ENCODE peak calls at places on chromosome 6, in ten cellular contexts. One of them, this sample, is unnamed.

GRCh38 chr6:3349388-3350251 is 90.9 kb downstream of the PSMG4 start:
- DNase-seq in dorsolateral prefrontal cortex: no peak
- DNase-seq in heart left ventricle: no peak
- DNase-seq in cardiac fibroblast: no peak
- DNase-seq in right lobe of liver: no peak
- DNase-seq in left ventricle myocardium inferior: no peak
- DNase-seq in bronchial epithelial cell: no peak
- DNase-seq in Caco-2: no peak
- DNase-seq in esophagus squamous epithelium: no peak
- DNase-seq in kidney: no peak
- DNase-seq in this sample: no peak

GRCh38 chr6:12266571-12266970 is 23.6 kb upstream of the EDN1 start:
- DNase-seq in left ventricle myocardium inferior: no peak
- DNase-seq in cardiac fibroblast: peak
- DNase-seq in bronchial epithelial cell: peak
- DNase-seq in dorsolateral prefrontal cortex: no peak
- DNase-seq in kidney: no peak
- DNase-seq in Caco-2: no peak
- DNase-seq in heart left ventricle: no peak
- DNase-seq in esophagus squamous epithelium: no peak
- DNase-seq in right lobe of liver: no peak
- DNase-seq in this sample: peak

GRCh38 chr6:110509617-110510231 is 33.3 kb upstream of the SLC22A16 start:
- DNase-seq in cardiac fibroblast: peak
- DNase-seq in kidney: no peak
- DNase-seq in left ventricle myocardium inferior: no peak
- DNase-seq in dorsolateral prefrontal cortex: no peak
- DNase-seq in bronchial epithelial cell: peak
- DNase-seq in esophagus squamous epithelium: no peak
- DNase-seq in Caco-2: peak
- DNase-seq in heart left ventricle: no peak
- DNase-seq in right lobe of liver: no peak
- DNase-seq in this sample: peak

GRCh38 chr6:48671506-48671905 is 560.5 kb upstream of the PTCHD4 start:
- DNase-seq in kidney: no peak
- DNase-seq in cardiac fibroblast: peak
- DNase-seq in bronchial epithelial cell: peak
- DNase-seq in esophagus squamous epithelium: no peak
- DNase-seq in left ventricle myocardium inferior: no peak
- DNase-seq in Caco-2: no peak
- DNase-seq in heart left ventricle: no peak
- DNase-seq in dorsolateral prefrontal cortex: no peak
- DNase-seq in right lobe of liver: no peak
- DNase-seq in this sample: no peak

GRCh38 chr6:20866038-20866437 is 331.8 kb downstream of the CDKAL1 start:
- DNase-seq in right lobe of liver: no peak
- DNase-seq in heart left ventricle: no peak
- DNase-seq in dorsolateral prefrontal cortex: no peak
- DNase-seq in bronchial epithelial cell: no peak
- DNase-seq in esophagus squamous epithelium: no peak
- DNase-seq in left ventricle myocardium inferior: no peak
- DNase-seq in kidney: no peak
- DNase-seq in Caco-2: no peak
- DNase-seq in cardiac fibroblast: no peak
- DNase-seq in this sample: no peak

GRCh38 chr6:1703091-1703855 is 93.6 kb downstream of the FOXC1 start:
- DNase-seq in dorsolateral prefrontal cortex: no peak
- DNase-seq in heart left ventricle: no peak
- DNase-seq in kidney: no peak
- DNase-seq in right lobe of liver: no peak
- DNase-seq in bronchial epithelial cell: peak
- DNase-seq in Caco-2: no peak
- DNase-seq in cardiac fibroblast: no peak
- DNase-seq in left ventricle myocardium inferior: no peak
- DNase-seq in esophagus squamous epithelium: no peak
- DNase-seq in this sample: no peak

GRCh38 chr6:8499540-8499939 is 64.2 kb upstream of the SLC35B3 start:
- DNase-seq in Caco-2: peak
- DNase-seq in bronchial epithelial cell: peak
- DNase-seq in dorsolateral prefrontal cortex: no peak
- DNase-seq in cardiac fibroblast: peak
- DNase-seq in right lobe of liver: no peak
- DNase-seq in heart left ventricle: no peak
- DNase-seq in kidney: no peak
- DNase-seq in esophagus squamous epithelium: no peak
- DNase-seq in left ventricle myocardium inferior: no peak
- DNase-seq in this sample: no peak

GRCh38 chr6:157194643-157195042 is 128.7 kb downstream of the TMEM242 start:
- DNase-seq in cardiac fibroblast: peak
- DNase-seq in bronchial epithelial cell: peak
- DNase-seq in heart left ventricle: no peak
- DNase-seq in Caco-2: no peak
- DNase-seq in left ventricle myocardium inferior: no peak
- DNase-seq in kidney: no peak
- DNase-seq in dorsolateral prefrontal cortex: no peak
- DNase-seq in right lobe of liver: no peak
- DNase-seq in esophagus squamous epithelium: no peak
- DNase-seq in this sample: peak

GRCh38 chr6:52826513-52826912 is 14.1 kb downstream of the GSTA5 start:
- DNase-seq in left ventricle myocardium inferior: no peak
- DNase-seq in esophagus squamous epithelium: no peak
- DNase-seq in Caco-2: no peak
- DNase-seq in cardiac fibroblast: no peak
- DNase-seq in kidney: no peak
- DNase-seq in heart left ventricle: no peak
- DNase-seq in dorsolateral prefrontal cortex: no peak
- DNase-seq in right lobe of liver: no peak
- DNase-seq in bronchial epithelial cell: no peak
- DNase-seq in this sample: no peak

GRCh38 chr6:155418017-155418749 is 37.5 kb downstream of the NOX3 start:
- DNase-seq in esophagus squamous epithelium: no peak
- DNase-seq in bronchial epithelial cell: peak
- DNase-seq in kidney: no peak
- DNase-seq in right lobe of liver: no peak
- DNase-seq in left ventricle myocardium inferior: no peak
- DNase-seq in cardiac fibroblast: peak
- DNase-seq in Caco-2: no peak
- DNase-seq in dorsolateral prefrontal cortex: no peak
- DNase-seq in heart left ventricle: peak
- DNase-seq in this sample: peak

GRCh38 chr6:39439342-39440038 is 117.0 kb upstream of the KCNK16 start:
- DNase-seq in kidney: no peak
- DNase-seq in left ventricle myocardium inferior: no peak
- DNase-seq in cardiac fibroblast: no peak
- DNase-seq in bronchial epithelial cell: no peak
- DNase-seq in esophagus squamous epithelium: no peak
- DNase-seq in Caco-2: no peak
- DNase-seq in heart left ventricle: no peak
- DNase-seq in right lobe of liver: no peak
- DNase-seq in dorsolateral prefrontal cortex: no peak
- DNase-seq in this sample: no peak

GRCh38 chr6:166032366-166033171 is 135.1 kb downstream of the TBXT start:
- DNase-seq in esophagus squamous epithelium: no peak
- DNase-seq in heart left ventricle: peak
- DNase-seq in dorsolateral prefrontal cortex: no peak
- DNase-seq in left ventricle myocardium inferior: peak
- DNase-seq in bronchial epithelial cell: no peak
- DNase-seq in Caco-2: peak
- DNase-seq in kidney: no peak
- DNase-seq in cardiac fibroblast: peak
- DNase-seq in right lobe of liver: no peak
- DNase-seq in this sample: peak

GRCh38 chr6:76230711-76231110 is 158.2 kb upstream of the IMPG1 start:
- DNase-seq in esophagus squamous epithelium: no peak
- DNase-seq in right lobe of liver: no peak
- DNase-seq in heart left ventricle: no peak
- DNase-seq in dorsolateral prefrontal cortex: no peak
- DNase-seq in Caco-2: peak
- DNase-seq in bronchial epithelial cell: peak
- DNase-seq in cardiac fibroblast: no peak
- DNase-seq in kidney: no peak
- DNase-seq in left ventricle myocardium inferior: no peak
- DNase-seq in this sample: no peak

GRCh38 chr6:89596484-89596883 is 42.1 kb downstream of the LYRM2 start:
- DNase-seq in dorsolateral prefrontal cortex: no peak
- DNase-seq in kidney: no peak
- DNase-seq in bronchial epithelial cell: peak
- DNase-seq in heart left ventricle: no peak
- DNase-seq in cardiac fibroblast: no peak
- DNase-seq in left ventricle myocardium inferior: no peak
- DNase-seq in esophagus squamous epithelium: no peak
- DNase-seq in right lobe of liver: no peak
- DNase-seq in Caco-2: peak
- DNase-seq in this sample: no peak

GRCh38 chr6:156917213-156917612 is 140.0 kb downstream of the ARID1B start:
- DNase-seq in right lobe of liver: no peak
- DNase-seq in heart left ventricle: no peak
- DNase-seq in cardiac fibroblast: no peak
- DNase-seq in bronchial epithelial cell: no peak
- DNase-seq in left ventricle myocardium inferior: no peak
- DNase-seq in esophagus squamous epithelium: no peak
- DNase-seq in Caco-2: no peak
- DNase-seq in dorsolateral prefrontal cortex: no peak
- DNase-seq in kidney: no peak
- DNase-seq in this sample: peak

GRCh38 chr6:54515013-54515412 is 206.8 kb downstream of the TINAG start:
- DNase-seq in left ventricle myocardium inferior: no peak
- DNase-seq in kidney: no peak
- DNase-seq in right lobe of liver: no peak
- DNase-seq in bronchial epithelial cell: peak
- DNase-seq in cardiac fibroblast: no peak
- DNase-seq in dorsolateral prefrontal cortex: no peak
- DNase-seq in heart left ventricle: no peak
- DNase-seq in Caco-2: peak
- DNase-seq in esophagus squamous epithelium: no peak
- DNase-seq in this sample: peak
- TF ChIP-seq CTCF in left ventricle myocardium inferior: no peak
- TF ChIP-seq CTCF in kidney: no peak
- TF ChIP-seq CTCF in right lobe of liver: no peak
- TF ChIP-seq CTCF in bronchial epithelial cell: no peak
- TF ChIP-seq CTCF in cardiac fibroblast: no peak
- TF ChIP-seq CTCF in dorsolateral prefrontal cortex: no peak
- TF ChIP-seq CTCF in heart left ventricle: no peak
- TF ChIP-seq CTCF in Caco-2: no peak
- TF ChIP-seq CTCF in esophagus squamous epithelium: no peak
- TF ChIP-seq CTCF in this sample: no peak

GRCh38 chr6:99993533-99994251 is at the start of gene MCHR2:
- DNase-seq in right lobe of liver: no peak
- DNase-seq in Caco-2: no peak
- DNase-seq in heart left ventricle: no peak
- DNase-seq in dorsolateral prefrontal cortex: no peak
- DNase-seq in kidney: no peak
- DNase-seq in esophagus squamous epithelium: no peak
- DNase-seq in cardiac fibroblast: no peak
- DNase-seq in bronchial epithelial cell: no peak
- DNase-seq in left ventricle myocardium inferior: no peak
- DNase-seq in this sample: no peak
- H3K4me3 ChIP-seq in right lobe of liver: no peak
- H3K4me3 ChIP-seq in Caco-2: no peak
- H3K4me3 ChIP-seq in heart left ventricle: no peak
- H3K4me3 ChIP-seq in dorsolateral prefrontal cortex: peak
- H3K4me3 ChIP-seq in kidney: no peak
- H3K4me3 ChIP-seq in esophagus squamous epithelium: peak
- H3K4me3 ChIP-seq in cardiac fibroblast: no peak
- H3K4me3 ChIP-seq in bronchial epithelial cell: no peak
- H3K4me3 ChIP-seq in left ventricle myocardium inferior: peak
- H3K4me3 ChIP-seq in this sample: peak

GRCh38 chr6:145278163-145278807 is 457.0 kb downstream of the EPM2A start:
- DNase-seq in Caco-2: no peak
- DNase-seq in left ventricle myocardium inferior: no peak
- DNase-seq in heart left ventricle: no peak
- DNase-seq in right lobe of liver: no peak
- DNase-seq in dorsolateral prefrontal cortex: no peak
- DNase-seq in bronchial epithelial cell: peak
- DNase-seq in esophagus squamous epithelium: no peak
- DNase-seq in cardiac fibroblast: no peak
- DNase-seq in kidney: no peak
- DNase-seq in this sample: peak
- TF ChIP-seq CTCF in Caco-2: no peak
- TF ChIP-seq CTCF in left ventricle myocardium inferior: no peak
- TF ChIP-seq CTCF in heart left ventricle: no peak
- TF ChIP-seq CTCF in right lobe of liver: no peak
- TF ChIP-seq CTCF in dorsolateral prefrontal cortex: no peak
- TF ChIP-seq CTCF in bronchial epithelial cell: no peak
- TF ChIP-seq CTCF in esophagus squamous epithelium: no peak
- TF ChIP-seq CTCF in cardiac fibroblast: no peak
- TF ChIP-seq CTCF in kidney: no peak
- TF ChIP-seq CTCF in this sample: no peak

GRCh38 chr6:111875741-111876140 is 2.5 kb upstream of the FYN start:
- DNase-seq in Caco-2: no peak
- DNase-seq in esophagus squamous epithelium: no peak
- DNase-seq in kidney: no peak
- DNase-seq in dorsolateral prefrontal cortex: no peak
- DNase-seq in left ventricle myocardium inferior: no peak
- DNase-seq in bronchial epithelial cell: no peak
- DNase-seq in cardiac fibroblast: no peak
- DNase-seq in right lobe of liver: no peak
- DNase-seq in heart left ventricle: no peak
- DNase-seq in this sample: no peak

GRCh38 chr6:111873178-111874029 is at the start of gene FYN:
- DNase-seq in esophagus squamous epithelium: peak
- DNase-seq in right lobe of liver: peak
- DNase-seq in heart left ventricle: peak
- DNase-seq in dorsolateral prefrontal cortex: peak
- DNase-seq in cardiac fibroblast: peak
- DNase-seq in left ventricle myocardium inferior: peak
- DNase-seq in bronchial epithelial cell: peak
- DNase-seq in kidney: peak
- DNase-seq in Caco-2: peak
- DNase-seq in this sample: peak

GRCh38 chr6:111872521-111873177 is 603 bp downstream of the FYN start:
- DNase-seq in bronchial epithelial cell: no peak
- DNase-seq in esophagus squamous epithelium: no peak
- DNase-seq in right lobe of liver: no peak
- DNase-seq in heart left ventricle: peak
- DNase-seq in kidney: peak
- DNase-seq in dorsolateral prefrontal cortex: no peak
- DNase-seq in Caco-2: peak
- DNase-seq in cardiac fibroblast: peak
- DNase-seq in left ventricle myocardium inferior: peak
- DNase-seq in this sample: peak

GRCh38 chr6:111871725-111872520 is 1.3 kb downstream of the FYN start:
- DNase-seq in kidney: peak
- DNase-seq in Caco-2: no peak
- DNase-seq in right lobe of liver: no peak
- DNase-seq in cardiac fibroblast: peak
- DNase-seq in dorsolateral prefrontal cortex: peak
- DNase-seq in left ventricle myocardium inferior: peak
- DNase-seq in esophagus squamous epithelium: no peak
- DNase-seq in heart left ventricle: peak
- DNase-seq in bronchial epithelial cell: no peak
- DNase-seq in this sample: peak

GRCh38 chr6:111874030-111874425 is 776 bp upstream of the FYN start:
- DNase-seq in Caco-2: no peak
- DNase-seq in left ventricle myocardium inferior: no peak
- DNase-seq in heart left ventricle: peak
- DNase-seq in dorsolateral prefrontal cortex: no peak
- DNase-seq in cardiac fibroblast: no peak
- DNase-seq in bronchial epithelial cell: no peak
- DNase-seq in right lobe of liver: no peak
- DNase-seq in esophagus squamous epithelium: no peak
- DNase-seq in kidney: no peak
- DNase-seq in this sample: peak
- H3K4me3 ChIP-seq in Caco-2: peak
- H3K4me3 ChIP-seq in left ventricle myocardium inferior: peak
- H3K4me3 ChIP-seq in heart left ventricle: peak
- H3K4me3 ChIP-seq in dorsolateral prefrontal cortex: peak
- H3K4me3 ChIP-seq in cardiac fibroblast: peak
- H3K4me3 ChIP-seq in bronchial epithelial cell: peak
- H3K4me3 ChIP-seq in right lobe of liver: peak
- H3K4me3 ChIP-seq in esophagus squamous epithelium: peak
- H3K4me3 ChIP-seq in kidney: peak
- H3K4me3 ChIP-seq in this sample: peak

GRCh38 chr6:160756021-160756420 is 54.0 kb downstream of the PLG start:
- DNase-seq in Caco-2: no peak
- DNase-seq in heart left ventricle: no peak
- DNase-seq in cardiac fibroblast: no peak
- DNase-seq in bronchial epithelial cell: peak
- DNase-seq in dorsolateral prefrontal cortex: no peak
- DNase-seq in kidney: no peak
- DNase-seq in right lobe of liver: no peak
- DNase-seq in left ventricle myocardium inferior: no peak
- DNase-seq in esophagus squamous epithelium: no peak
- DNase-seq in this sample: no peak
- TF ChIP-seq CTCF in Caco-2: no peak
- TF ChIP-seq CTCF in heart left ventricle: no peak
- TF ChIP-seq CTCF in cardiac fibroblast: no peak
- TF ChIP-seq CTCF in bronchial epithelial cell: no peak
- TF ChIP-seq CTCF in dorsolateral prefrontal cortex: no peak
- TF ChIP-seq CTCF in kidney: no peak
- TF ChIP-seq CTCF in right lobe of liver: no peak
- TF ChIP-seq CTCF in left ventricle myocardium inferior: no peak
- TF ChIP-seq CTCF in esophagus squamous epithelium: no peak
- TF ChIP-seq CTCF in this sample: no peak